ENCODE peak calls at places on chromosomes 16 and 17, in nine cellular contexts. U is right cardiac atrium; C is activated naive CD4-positive, alpha-beta T cell treated with anti-CD3 and anti-CD28 coated beads for 36 hours; R is NCI-H748 treated with DMSO at 0.1 percent for 48 hours; K is adrenal gland; B is activated T-helper 1 cell treated with anti-CD3 and anti-CD28 coated beads, Interleukin-2, amount 50 U/mL, for 16 hours; W is activated CD8-positive, alpha-beta memory T cell treated with anti-CD3 and anti-CD28 coated beads for 48 hours; J is GM12892; D is A172. Z is an unnamed sample.

GRCh38 chr17:60757437-60757836 is 79.8 kb downstream of the BCAS3 start:
- DNase-seq in W (no peak), R (no peak), C (no peak), J (no peak), U (no peak), B (no peak), D (no peak), K (no peak), Z (no peak)

GRCh38 chr17:49373115-49373514 is 11.1 kb upstream of the ZNF652 start:
- DNase-seq in W (no peak), C (no peak), R (no peak), K (no peak), J (no peak), U (no peak), B (no peak), D (no peak), Z (no peak)

GRCh38 chr16:86508947-86509758 is 1.2 kb upstream of the FOXF1 start:
- DNase-seq in K (no peak), D (no peak), C (no peak), U (peak; percentile 67), R (peak; percentile 12), B (no peak), J (no peak), W (no peak), Z (peak; percentile 34)

GRCh38 chr16:66058181-66058580 is 308.3 kb upstream of the CDH5 start:
- DNase-seq in C (no peak), K (no peak), R (no peak), W (no peak), J (no peak), B (no peak), U (no peak), D (no peak), Z (no peak)

GRCh38 chr17:57341611-57342010 is 85.3 kb downstream of the MSI2 start:
- DNase-seq in C (no peak), J (no peak), K (no peak), R (no peak), U (no peak), W (no peak), D (no peak), B (no peak), Z (no peak)

GRCh38 chr16:71853413-71853812 is 7.6 kb downstream of the ATXN1L start:
- DNase-seq in J (peak; percentile 66), C (no peak), W (no peak), U (no peak), K (no peak), D (no peak), B (no peak), R (no peak), Z (no peak)

GRCh38 chr16:61544165-61544564 is 492.1 kb downstream of the CDH8 start:
- DNase-seq in J (no peak), C (no peak), R (no peak), U (no peak), W (no peak), K (no peak), B (no peak), D (no peak), Z (no peak)

GRCh38 chr16:23676924-23677480 is 1.7 kb upstream of the PLK1 start:
- DNase-seq in B (no peak), J (no peak), W (no peak), U (no peak), K (no peak), D (no peak), C (no peak), R (no peak), Z (no peak)

GRCh38 chr17:14198013-14198412 is 38.6 kb downstream of the CDRT15 start:
- DNase-seq in C (no peak), D (no peak), W (no peak), B (no peak), K (no peak), J (no peak), U (peak; percentile 18), R (no peak), Z (no peak)

GRCh38 chr17:75752405-75753192 is 12.4 kb downstream of the GALK1 start:
- DNase-seq in W (no peak), B (no peak), J (no peak), C (no peak), U (no peak), K (no peak), R (no peak), D (no peak), Z (no peak)

GRCh38 chr17:2222901-2223616 is 80.5 kb downstream of the SMG6 start:
- DNase-seq in W (peak; percentile 20), B (peak; percentile 7), R (no peak), J (no peak), K (peak; percentile 57), D (peak; percentile 68), U (peak; percentile 85), C (peak; percentile 75), Z (no peak)

GRCh38 chr16:51407199-51407598 is 256.1 kb upstream of the SALL1 start:
- DNase-seq in K (no peak), J (no peak), U (no peak), D (no peak), R (no peak), C (no peak), W (no peak), B (no peak), Z (no peak)

GRCh38 chr16:27080870-27081269 is 14.1 kb downstream of the C16orf82 start:
- DNase-seq in J (no peak), B (no peak), K (no peak), R (no peak), D (no peak), W (no peak), U (no peak), C (no peak), Z (peak; percentile 20)

GRCh38 chr17:63514974-63515373 is 8.2 kb upstream of the KCNH6 start:
- DNase-seq in K (no peak), R (no peak), U (no peak), W (no peak), C (no peak), B (no peak), J (no peak), D (no peak), Z (no peak)

GRCh38 chr16:23670137-23670776 is 8.4 kb upstream of the PLK1 start:
- DNase-seq in D (peak; percentile 63), C (peak; percentile 82), K (no peak), U (no peak), B (no peak), J (no peak), W (no peak), R (no peak), Z (peak; percentile 53)

GRCh38 chr17:41492351-41492750 is 2.6 kb upstream of the KRT36 start:
- DNase-seq in C (no peak), D (no peak), B (no peak), J (no peak), U (no peak), K (peak; percentile 42), W (no peak), R (no peak), Z (no peak)

GRCh38 chr17:45377401-45377800 is 55.3 kb downstream of the ARHGAP27 start:
- DNase-seq in D (no peak), U (no peak), B (no peak), W (no peak), C (no peak), R (no peak), J (no peak), K (no peak), Z (no peak)

GRCh38 chr17:46046957-46047356 is 47.9 kb downstream of the STH start:
- DNase-seq in W (no peak), J (no peak), C (no peak), R (no peak), K (no peak), U (no peak), B (no peak), D (no peak), Z (no peak)

GRCh38 chr16:89476379-89476778 is 14.0 kb downstream of the ANKRD11 start:
- DNase-seq in U (no peak), D (no peak), C (no peak), W (no peak), R (no peak), K (no peak), B (no peak), J (no peak), Z (peak; percentile 95)

GRCh38 chr17:50872710-50873424 is 6.7 kb upstream of the TOB1 start:
- DNase-seq in K (peak; percentile 55), R (no peak), J (no peak), D (peak; percentile 46), W (no peak), B (peak; percentile 18), U (no peak), C (peak; percentile 85), Z (no peak)

GRCh38 chr17:33494156-33494555 is 201.1 kb upstream of the ASIC2 start:
- DNase-seq in R (no peak), C (no peak), K (peak; percentile 30), J (no peak), W (no peak), D (no peak), B (no peak), U (no peak), Z (no peak)

GRCh38 chr17:22490399-22490798 is 798.1 kb downstream of the KCNJ18 start:
- DNase-seq in U (no peak), B (no peak), W (no peak), D (no peak), K (no peak), C (no peak), J (no peak), R (no peak), Z (no peak)

GRCh38 chr16:50600582-50601283 is 52.5 kb downstream of the NKD1 start:
- DNase-seq in W (no peak), D (no peak), K (no peak), J (no peak), R (no peak), B (no peak), U (no peak), C (no peak), Z (no peak)

GRCh38 chr16:67210069-67210937 is 11.4 kb downstream of the ELMO3 start:
- DNase-seq in R (no peak), K (no peak), U (no peak), B (no peak), D (no peak), J (no peak), W (no peak), C (no peak), Z (no peak)

GRCh38 chr17:78828470-78829185 is 12.0 kb downstream of the USP36 start:
- DNase-seq in C (peak; percentile 56), K (no peak), B (no peak), D (peak; percentile 67), U (no peak), R (no peak), J (no peak), W (no peak), Z (peak; percentile 41)

GRCh38 chr17:76565728-76566612 is 19.7 kb downstream of the ST6GALNAC2 start:
- DNase-seq in J (no peak), W (no peak), B (no peak), K (no peak), R (no peak), U (no peak), D (no peak), C (no peak), Z (no peak)